ENCODE peak calls at places on chromosomes 2 and 18, in ten cellular contexts. R is T-helper 2 cell; U is cardiac septum; F is NCI-H1105; C is AML-193; T is activated CD8-positive, alpha-beta memory T cell treated with anti-CD3 and anti-CD28 coated beads for 1 hour; J is T-cell; A is fibroblast of villous mesenchyme; X is T-helper 1 cell; M is posterior vena cava. I is an unnamed sample.

GRCh38 chr2:172226244-172227061 is 123.8 kb upstream of the DLX2 start:
- DNase-seq in R (peak; percentile 10), U (no peak), F (no peak), C (no peak), T (peak; percentile 9), J (peak; percentile 37), A (no peak), X (no peak), M (no peak), I (no peak)

GRCh38 chr18:62525611-62526010 is 2.8 kb downstream of the ZCCHC2 start:
- DNase-seq in R (peak; percentile 54), U (no peak), F (no peak), C (no peak), T (no peak), J (no peak), A (no peak), X (no peak), M (no peak), I (no peak)

GRCh38 chr2:155965415-155966070 is 367.0 kb downstream of the NR4A2 start:
- DNase-seq in R (no peak), U (no peak), F (no peak), C (no peak), T (no peak), J (no peak), A (no peak), X (no peak), M (no peak), I (no peak)

GRCh38 chr2:130798472-130799221 is 38.1 kb upstream of the ARHGEF4 start:
- DNase-seq in R (no peak), U (no peak), F (peak; percentile 78), C (no peak), T (no peak), J (no peak), A (no peak), X (no peak), M (no peak), I (peak; percentile 58)

GRCh38 chr2:133843091-133843490 is 274.8 kb upstream of the NCKAP5 start:
- DNase-seq in R (no peak), U (no peak), F (no peak), C (no peak), T (no peak), J (no peak), A (peak; percentile 52), X (no peak), M (no peak), I (no peak)

GRCh38 chr18:70331456-70332097 is 42.7 kb downstream of the SOCS6 start:
- DNase-seq in R (no peak), U (no peak), F (no peak), C (no peak), T (no peak), J (no peak), A (no peak), X (no peak), M (no peak), I (no peak)

GRCh38 chr2:240935101-240935876 is 29.2 kb downstream of the CROCC2 start:
- DNase-seq in R (no peak), U (peak; percentile 69), F (no peak), C (no peak), T (no peak), J (no peak), A (no peak), X (no peak), M (no peak), I (peak; percentile 2)

GRCh38 chr2:196266351-196266750 is 95.0 kb upstream of the STK17B start:
- DNase-seq in R (no peak), U (no peak), F (no peak), C (no peak), T (no peak), J (no peak), A (no peak), X (no peak), M (no peak), I (no peak)

GRCh38 chr2:122210898-122211605 is 455.6 kb downstream of the TSN start:
- DNase-seq in R (no peak), U (no peak), F (no peak), C (no peak), T (no peak), J (no peak), A (no peak), X (no peak), M (no peak), I (no peak)

GRCh38 chr2:17646096-17646554 is 105.6 kb downstream of the VSNL1 start:
- DNase-seq in R (peak; percentile 68), U (no peak), F (peak; percentile 20), C (peak; percentile 70), T (peak; percentile 14), J (peak; percentile 4), A (peak; percentile 93), X (no peak), M (no peak), I (peak; percentile 53)

GRCh38 chr2:148999451-148999891 is 39.0 kb upstream of the LYPD6B start:
- DNase-seq in R (no peak), U (no peak), F (no peak), C (no peak), T (no peak), J (no peak), A (peak; percentile 65), X (no peak), M (no peak), I (no peak)

GRCh38 chr18:64332851-64333250 is 184.0 kb upstream of the LINC00305 start:
- DNase-seq in R (no peak), U (no peak), F (no peak), C (no peak), T (no peak), J (no peak), A (no peak), X (no peak), M (no peak), I (no peak)

GRCh38 chr2:127321306-127321705 is 27.4 kb upstream of the ERCC3 start:
- DNase-seq in R (no peak), U (no peak), F (no peak), C (no peak), T (no peak), J (no peak), A (peak; percentile 38), X (no peak), M (no peak), I (no peak)

GRCh38 chr2:231918501-231919330 is 7.5 kb downstream of the NPPC start:
- DNase-seq in R (no peak), U (peak; percentile 41), F (no peak), C (no peak), T (no peak), J (no peak), A (no peak), X (no peak), M (peak; percentile 70), I (no peak)

GRCh38 chr2:150548527-150548926 is 61.1 kb upstream of the RND3 start:
- DNase-seq in R (peak; percentile 3), U (no peak), F (peak; percentile 9), C (no peak), T (no peak), J (no peak), A (peak; percentile 44), X (no peak), M (no peak), I (no peak)

GRCh38 chr2:121648206-121648605 is 1.1 kb downstream of the CLASP1 start:
- DNase-seq in R (no peak), U (no peak), F (no peak), C (no peak), T (no peak), J (no peak), A (peak; percentile 56), X (no peak), M (no peak), I (no peak)